ENCODE peak calls at places on chromosomes 13 and 19, in seven cellular contexts. J is small intestine; R is GM20000; I is T-cell; X is CD14-positive monocyte; P is heart left ventricle; D is CD4-positive, alpha-beta memory T cell. E is an unnamed sample.

GRCh38 chr13:37657134-37657533 is 58.6 kb upstream of the POSTN start:
- DNase-seq in R (no peak), X (no peak), P (no peak), D (no peak), I (no peak), J (no peak), E (no peak)

GRCh38 chr13:80338781-80339577 is 1.9 kb downstream of the SPRY2 start:
- DNase-seq in X (no peak), R (peak; percentile 54), P (peak; percentile 80), J (peak; percentile 55), D (no peak), I (no peak), E (no peak)

GRCh38 chr13:101523732-101524131 is 71.3 kb downstream of the ITGBL1 start:
- DNase-seq in R (no peak), J (no peak), X (no peak), D (no peak), P (no peak), I (no peak), E (no peak)

GRCh38 chr19:31515931-31516330 is 166.7 kb upstream of the TSHZ3 start:
- DNase-seq in J (no peak), P (no peak), R (no peak), D (no peak), I (no peak), X (no peak), E (no peak)

GRCh38 chr19:1102407-1103106 is 1.2 kb upstream of the GPX4 start:
- DNase-seq in J (peak; percentile 91), I (no peak), R (no peak), P (no peak), D (peak; percentile 70), X (peak; percentile 74), E (no peak)

GRCh38 chr19:10643166-10643967 is 10.8 kb upstream of the ILF3 start:
- DNase-seq in X (no peak), D (peak; percentile 25), P (no peak), I (no peak), R (peak; percentile 5), J (peak; percentile 7), E (no peak)

GRCh38 chr13:100434010-100434763 is 154.4 kb downstream of the GGACT start:
- DNase-seq in X (no peak), I (no peak), P (no peak), R (peak; percentile 24), J (no peak), D (no peak), E (peak; percentile 43)

GRCh38 chr13:106061781-106062180 is 473.7 kb downstream of the EFNB2 start:
- DNase-seq in J (no peak), R (no peak), X (no peak), P (no peak), I (no peak), D (no peak), E (no peak)

GRCh38 chr13:94583926-94584325 is 12.0 kb downstream of the TGDS start:
- DNase-seq in R (no peak), D (no peak), J (no peak), P (no peak), X (no peak), I (no peak), E (no peak)

GRCh38 chr13:38398810-38399493 is 49.3 kb downstream of the UFM1 start:
- DNase-seq in D (no peak), X (no peak), J (peak; percentile 1), I (no peak), R (no peak), P (no peak), E (no peak)

GRCh38 chr19:41930926-41931592 is 2.8 kb upstream of the ERFL start:
- DNase-seq in P (no peak), R (no peak), J (no peak), D (no peak), X (no peak), I (no peak), E (no peak)

GRCh38 chr13:73228546-73228945 is 169.7 kb downstream of the KLF5 start:
- DNase-seq in D (no peak), R (no peak), J (peak; percentile 43), X (no peak), I (no peak), P (no peak), E (peak; percentile 43)

GRCh38 chr19:5952193-5953033 is 25.5 kb downstream of the RANBP3 start:
- DNase-seq in D (no peak), R (no peak), P (no peak), I (no peak), X (no peak), J (no peak), E (no peak)

GRCh38 chr13:76667551-76667950 is 218.7 kb downstream of the KCTD12 start:
- DNase-seq in I (no peak), R (no peak), X (no peak), D (no peak), J (peak; percentile 4), P (no peak), E (peak; percentile 8)

GRCh38 chr19:42528354-42529247 is at the start of gene CEACAM1:
- DNase-seq in I (peak; percentile 17), J (peak; percentile 95), D (peak; percentile 62), P (no peak), X (no peak), R (peak; percentile 66), E (peak; percentile 79)

GRCh38 chr19:756232-756631 is 5.3 kb downstream of the MISP start:
- DNase-seq in D (no peak), J (peak; percentile 88), I (no peak), R (no peak), X (no peak), P (no peak), E (no peak)

GRCh38 chr13:69585656-69586055 is 522.0 kb upstream of the ATXN8OS start:
- DNase-seq in J (no peak), R (no peak), D (no peak), X (no peak), I (no peak), P (no peak), E (no peak)

GRCh38 chr19:5182811-5183210 is 157.8 kb downstream of the PTPRS start:
- DNase-seq in I (no peak), P (no peak), D (no peak), X (no peak), J (no peak), R (no peak), E (no peak)

GRCh38 chr13:46288570-46289259 is 77.0 kb downstream of the LRRC63 start:
- DNase-seq in P (no peak), J (peak; percentile 40), D (no peak), X (no peak), R (peak; percentile 58), I (no peak), E (peak; percentile 65)

GRCh38 chr19:43525836-43526771 is 897 bp downstream of the ETHE1 start:
- DNase-seq in X (no peak), P (no peak), I (no peak), D (no peak), R (no peak), J (peak; percentile 40), E (no peak)

GRCh38 chr13:97615266-97615665 is 181.3 kb downstream of the RAP2A start:
- DNase-seq in R (no peak), X (no peak), D (no peak), J (no peak), P (no peak), I (no peak), E (no peak)

GRCh38 chr13:108917581-108917980 is 288.2 kb downstream of the MYO16 start:
- DNase-seq in R (no peak), D (no peak), I (no peak), P (no peak), X (no peak), J (no peak), E (no peak)

GRCh38 chr19:6047256-6047655 is 63.0 kb downstream of the RFX2 start:
- DNase-seq in I (no peak), R (no peak), D (no peak), X (no peak), P (no peak), J (no peak), E (no peak)

GRCh38 chr13:96499646-96500045 is 409.7 kb downstream of the HS6ST3 start:
- DNase-seq in D (no peak), X (no peak), J (no peak), R (no peak), I (no peak), P (no peak), E (no peak)

GRCh38 chr13:44300895-44301638 is 72.6 kb upstream of the SERP2 start:
- DNase-seq in X (peak; percentile 53), P (no peak), D (no peak), R (peak; percentile 38), J (peak; percentile 37), I (no peak), E (peak; percentile 18)

GRCh38 chr19:38265213-38265861 is 964 bp downstream of the SPINT2 start:
- DNase-seq in R (no peak), I (no peak), J (peak; percentile 69), P (no peak), D (no peak), X (no peak), E (peak; percentile 27)

GRCh38 chr19:49064768-49065611 is at the start of gene NTF4:
- DNase-seq in J (peak; percentile 27), I (no peak), R (peak; percentile 49), D (no peak), P (no peak), X (no peak), E (no peak)